ENCODE peak calls at places on chromosome 4, in nine cellular contexts. O is GM12865, U is bronchial epithelial cell, G is kidney, Z is GM20000, C is HFFc6, Q is tibial nerve, N is OCI-LY7, K is left ventricle myocardium inferior. M is an unnamed sample.

GRCh38 chr4:127203561-127204260 is 429.0 kb upstream of the INTU start:
- DNase-seq in Q (no peak), C (peak), U (peak), G (no peak), Z (no peak), N (no peak), O (no peak), K (no peak), M (no peak)

GRCh38 chr4:68904786-68905185 is 46.8 kb downstream of the UGT2A3 start:
- DNase-seq in N (no peak), K (no peak), Z (peak), G (no peak), U (peak), Q (no peak), O (peak), C (no peak), M (no peak)

GRCh38 chr4:6892190-6892908 is 17.3 kb upstream of the TBC1D14 start:
- DNase-seq in Z (peak), C (peak), O (no peak), U (no peak), G (peak), Q (peak), N (no peak), K (peak), M (no peak)

GRCh38 chr4:98673282-98673644 is 14.9 kb upstream of the TSPAN5 start:
- DNase-seq in Q (no peak), K (no peak), O (no peak), C (no peak), N (no peak), U (no peak), Z (no peak), G (no peak), M (no peak)

GRCh38 chr4:74896595-74896994 is 36.3 kb upstream of the PARM1 start:
- DNase-seq in N (no peak), Q (no peak), G (no peak), U (no peak), K (no peak), C (no peak), Z (no peak), O (no peak), M (no peak)

GRCh38 chr4:56821394-56822263 is at the start of gene SPINK2:
- DNase-seq in U (peak), C (no peak), O (peak), N (peak), K (peak), Q (no peak), Z (peak), G (peak), M (no peak)

GRCh38 chr4:81040175-81040659 is 9.7 kb downstream of the BMP3 start:
- DNase-seq in Z (peak), C (peak), K (no peak), O (peak), Q (peak), N (peak), U (peak), G (no peak), M (no peak)

GRCh38 chr4:55183926-55184599 is 58.7 kb upstream of the KDR start:
- DNase-seq in G (no peak), O (no peak), U (peak), N (no peak), C (peak), K (no peak), Z (no peak), Q (peak), M (no peak)

GRCh38 chr4:105088110-105088879 is 58.4 kb upstream of the TET2 start:
- DNase-seq in Z (no peak), C (peak), N (no peak), O (no peak), G (no peak), K (no peak), U (peak), Q (peak), M (no peak)

GRCh38 chr4:25536577-25537325 is 118.9 kb upstream of the SLC34A2 start:
- DNase-seq in Z (no peak), U (no peak), Q (no peak), G (no peak), N (peak), C (no peak), O (no peak), K (no peak), M (no peak)

GRCh38 chr4:85039526-85039925 is 73.0 kb upstream of the WDFY3 start:
- DNase-seq in C (no peak), G (no peak), K (no peak), Q (no peak), U (peak), O (no peak), Z (no peak), N (no peak), M (no peak)

GRCh38 chr4:105460306-105460705 is 13.6 kb downstream of the PPA2 start:
- DNase-seq in Q (no peak), Z (no peak), U (no peak), C (no peak), K (no peak), O (no peak), N (no peak), G (no peak), M (no peak)

GRCh38 chr4:17347445-17347844 is 164.4 kb downstream of the QDPR start:
- DNase-seq in Q (peak), K (no peak), N (peak), G (no peak), U (no peak), C (peak), Z (peak), O (peak), M (no peak)

GRCh38 chr4:39464886-39465501 is 6.1 kb downstream of the LIAS start:
- DNase-seq in N (no peak), U (peak), K (no peak), C (peak), Q (no peak), Z (no peak), O (no peak), G (no peak), M (no peak)

GRCh38 chr4:124708517-124709300 is 3.8 kb downstream of the ANKRD50 start:
- DNase-seq in U (no peak), O (no peak), K (no peak), Z (no peak), C (no peak), N (no peak), G (no peak), Q (no peak), M (no peak)

GRCh38 chr4:7581477-7581876 is 146.7 kb upstream of the PSAPL1 start:
- DNase-seq in N (peak), Q (no peak), Z (no peak), O (peak), G (no peak), K (no peak), U (no peak), C (no peak), M (no peak)

GRCh38 chr4:14528921-14529320 is 473.4 kb upstream of the CPEB2 start:
- DNase-seq in Z (no peak), U (no peak), Q (no peak), N (no peak), O (no peak), C (no peak), G (no peak), K (no peak), M (no peak)

GRCh38 chr4:156773648-156774357 is 197.8 kb downstream of the PDGFC start:
- DNase-seq in U (peak), G (no peak), K (no peak), Q (no peak), Z (no peak), C (peak), O (no peak), N (no peak), M (no peak)

GRCh38 chr4:128521634-128522253 is 234.1 kb upstream of the PGRMC2 start:
- DNase-seq in K (no peak), Z (no peak), N (no peak), G (no peak), U (peak), Q (no peak), O (no peak), C (peak), M (no peak)

GRCh38 chr4:136873555-136873954 is 658.7 kb downstream of the PCDH18 start:
- DNase-seq in N (no peak), Q (no peak), K (no peak), C (no peak), O (no peak), U (no peak), Z (no peak), G (no peak), M (no peak)

GRCh38 chr4:9901262-9901661 is 119.8 kb downstream of the DRD5 start:
- DNase-seq in Q (no peak), Z (no peak), K (no peak), N (no peak), U (no peak), G (no peak), O (no peak), C (no peak), M (no peak)

GRCh38 chr4:52266537-52267137 is 215.5 kb downstream of the SPATA18 start:
- DNase-seq in O (no peak), K (peak), Q (no peak), N (no peak), U (no peak), C (no peak), Z (no peak), G (no peak), M (no peak)

GRCh38 chr4:17132226-17132625 is 233.8 kb upstream of the LDB2 start:
- DNase-seq in Z (no peak), C (no peak), G (no peak), N (no peak), U (no peak), K (no peak), Q (no peak), O (no peak), M (no peak)

GRCh38 chr4:37385424-37385823 is 140.9 kb downstream of the NWD2 start:
- DNase-seq in O (no peak), N (no peak), Q (no peak), Z (no peak), G (no peak), C (no peak), K (no peak), U (no peak), M (no peak)

GRCh38 chr4:37383579-37384229 is 139.2 kb downstream of the NWD2 start:
- DNase-seq in G (no peak), K (no peak), O (peak), Q (peak), U (peak), C (peak), Z (peak), N (peak), M (no peak)

DNA sequence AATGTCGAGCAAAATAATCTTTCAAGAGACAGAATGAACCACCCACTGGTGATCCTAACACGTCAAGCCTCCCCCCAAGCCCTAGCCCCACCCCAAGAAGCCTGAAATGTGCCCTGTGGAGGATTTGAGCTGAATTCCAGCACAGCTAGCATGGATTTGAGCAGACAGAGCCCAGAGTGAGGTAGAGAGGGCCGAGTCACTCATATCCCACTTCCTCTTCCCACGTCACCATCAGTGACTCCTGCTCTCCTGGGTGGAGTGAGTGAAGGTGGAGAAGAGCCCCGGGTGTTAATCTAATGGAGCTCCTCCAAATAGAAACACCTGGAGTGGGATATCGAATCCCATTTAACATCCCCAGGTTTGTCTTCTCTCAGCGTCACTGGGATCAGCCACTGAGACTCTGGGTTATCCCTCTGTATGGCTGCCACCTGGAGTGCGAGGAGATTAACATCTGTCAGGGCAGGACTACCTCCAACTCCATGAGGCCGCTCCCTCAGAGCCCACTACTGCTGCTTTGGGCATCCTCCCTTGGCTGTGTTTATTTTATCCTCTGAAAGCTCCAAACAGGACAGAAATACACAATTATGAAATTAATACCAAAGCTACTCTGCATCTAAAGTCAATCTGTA is 136.6 kb downstream of the NWD2 start:
- DNase-seq in N (no peak), Q (no peak), O (no peak), G (no peak), U (no peak), Z (no peak), K (no peak), C (no peak), M (no peak)
- TF ChIP-seq CTCF in N (no peak), Q (no peak), O (no peak), G (no peak), U (no peak), Z (no peak), K (no peak), C (no peak), M (no peak)

GRCh38 chr4:4851081-4851480 is 8.4 kb upstream of the MSX1 start:
- DNase-seq in Q (no peak), K (no peak), C (no peak), G (no peak), N (no peak), Z (no peak), O (no peak), U (no peak), M (peak)

GRCh38 chr4:4853371-4853823 is 6.1 kb upstream of the MSX1 start:
- DNase-seq in G (peak), C (no peak), U (no peak), Z (peak), O (peak), K (no peak), N (no peak), Q (no peak), M (peak)

GRCh38 chr4:4851906-4852305 is 7.6 kb upstream of the MSX1 start:
- DNase-seq in Z (no peak), K (no peak), O (no peak), G (no peak), N (no peak), U (no peak), C (no peak), Q (no peak), M (peak)

GRCh38 chr4:4853921-4854648 is 5.4 kb upstream of the MSX1 start:
- DNase-seq in K (no peak), G (no peak), N (no peak), Q (no peak), Z (no peak), O (no peak), U (no peak), C (no peak), M (peak)

DNA sequence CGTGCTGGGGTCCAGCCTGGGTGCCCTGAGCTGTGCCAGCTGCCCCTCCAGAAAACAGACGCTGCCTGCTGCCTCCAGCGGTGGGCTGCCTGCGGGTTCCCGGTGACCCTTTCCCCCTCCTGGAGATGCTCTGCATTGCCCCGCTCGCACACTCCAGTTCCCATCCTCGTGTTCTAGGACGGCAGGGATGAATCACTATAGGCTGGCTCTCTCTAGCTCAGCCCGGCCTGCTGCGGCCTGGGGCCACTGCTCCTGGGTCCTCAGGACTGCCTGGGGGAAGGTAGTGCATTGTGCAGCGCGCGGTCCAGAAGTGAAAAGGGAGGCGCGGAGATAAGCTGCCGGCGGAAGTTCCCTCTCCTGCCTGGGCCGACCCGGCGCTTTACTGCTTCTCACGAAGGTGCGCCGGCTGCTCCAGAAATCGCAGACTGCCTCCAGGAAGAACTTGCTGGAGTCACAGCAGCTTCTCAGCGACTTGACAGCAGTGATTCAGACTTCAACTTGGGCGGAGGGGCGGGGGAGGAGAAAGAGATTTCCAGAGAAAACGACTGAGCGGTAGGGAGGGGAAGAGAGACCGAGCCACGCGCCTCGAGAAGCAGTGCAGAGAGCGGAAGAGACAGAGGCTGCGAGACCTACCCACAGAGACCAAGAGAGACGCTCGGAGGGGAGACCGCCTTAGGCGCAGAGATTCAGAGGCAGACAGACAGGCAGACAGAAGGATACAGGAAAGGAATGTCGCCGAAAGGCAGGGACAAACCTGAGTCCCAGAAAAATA is 6.7 kb upstream of the MSX1 start:
- DNase-seq in N (no peak), Z (peak), O (peak), U (peak), K (no peak), C (peak), Q (no peak), G (peak), M (peak)
- TF ChIP-seq CTCF in N (no peak), Z (no peak), O (peak), U (peak), K (no peak), C (peak), Q (no peak), G (no peak), M (peak)

GRCh38 chr4:107050525-107051135 is 14.5 kb upstream of the DKK2 start:
- DNase-seq in C (peak), G (no peak), Q (no peak), U (peak), O (peak), K (no peak), Z (no peak), N (peak), M (no peak)
- TF ChIP-seq CTCF in C (peak), G (peak), Q (no peak), U (peak), O (peak), K (peak), Z (peak), N (peak), M (peak)

GRCh38 chr4:186759990-186760389 is 36.3 kb upstream of the FAT1 start:
- DNase-seq in O (no peak), K (no peak), U (no peak), Z (no peak), G (no peak), N (no peak), Q (no peak), C (no peak), M (no peak)

GRCh38 chr4:186761281-186761897 is 37.7 kb upstream of the FAT1 start:
- DNase-seq in U (no peak), N (no peak), O (no peak), G (no peak), K (no peak), C (no peak), Z (no peak), Q (no peak), M (no peak)

GRCh38 chr4:186758929-186759682 is 35.5 kb upstream of the FAT1 start:
- DNase-seq in C (no peak), U (no peak), G (no peak), K (no peak), N (no peak), O (no peak), Z (no peak), Q (no peak), M (no peak)

GRCh38 chr4:186762361-186762760 is 38.7 kb upstream of the FAT1 start:
- DNase-seq in Z (no peak), N (no peak), O (no peak), C (no peak), U (no peak), G (no peak), Q (no peak), K (no peak), M (no peak)

GRCh38 chr4:186760576-186760975 is 36.9 kb upstream of the FAT1 start:
- DNase-seq in Z (no peak), O (no peak), U (peak), Q (no peak), G (no peak), K (no peak), C (peak), N (no peak), M (no peak)
- TF ChIP-seq CTCF in Z (no peak), O (no peak), U (no peak), Q (no peak), G (no peak), K (no peak), C (no peak), N (no peak), M (no peak)

GRCh38 chr4:8882239-8882638 is 10.6 kb upstream of the HMX1 start:
- DNase-seq in N (no peak), O (no peak), C (no peak), Q (no peak), Z (no peak), K (no peak), U (no peak), G (no peak), M (no peak)

GRCh38 chr4:8888856-8889255 is 17.2 kb upstream of the HMX1 start:
- DNase-seq in Z (no peak), Q (no peak), C (no peak), N (no peak), U (no peak), G (no peak), K (no peak), O (no peak), M (no peak)

GRCh38 chr4:8891255-8891645 is 19.6 kb upstream of the HMX1 start:
- DNase-seq in C (no peak), Z (no peak), N (no peak), K (no peak), Q (no peak), U (no peak), O (no peak), G (no peak), M (no peak)

GRCh38 chr4:8891646-8892555 is 20.3 kb upstream of the HMX1 start:
- DNase-seq in Q (no peak), O (no peak), C (no peak), Z (no peak), U (no peak), G (no peak), N (no peak), K (no peak), M (no peak)

GRCh38 chr4:8886625-8887406 is 15.2 kb upstream of the HMX1 start:
- DNase-seq in C (no peak), U (no peak), G (no peak), Z (no peak), N (no peak), Q (no peak), K (no peak), O (no peak), M (no peak)
- TF ChIP-seq CTCF in C (peak), U (peak), G (no peak), Z (no peak), N (peak), Q (peak), K (no peak), O (peak), M (peak)

GRCh38 chr4:101348367-101348827 is 1.1 kb upstream of the PPP3CA start:
- DNase-seq in G (no peak), U (no peak), K (peak), O (no peak), Q (no peak), C (no peak), Z (no peak), N (no peak), M (peak)

GRCh38 chr4:101347267-101347556 is at the start of gene PPP3CA:
- DNase-seq in K (no peak), N (no peak), C (no peak), Z (no peak), U (no peak), Q (no peak), G (no peak), O (no peak), M (no peak)

GRCh38 chr4:101346312-101346561 is 1.1 kb downstream of the PPP3CA start:
- DNase-seq in U (no peak), Z (peak), K (no peak), N (peak), G (no peak), C (no peak), O (no peak), Q (no peak), M (no peak)

GRCh38 chr4:101346562-101347266 is 612 bp downstream of the PPP3CA start:
- DNase-seq in U (peak), G (peak), C (peak), K (peak), Z (peak), O (peak), N (peak), Q (peak), M (peak)

DNA sequence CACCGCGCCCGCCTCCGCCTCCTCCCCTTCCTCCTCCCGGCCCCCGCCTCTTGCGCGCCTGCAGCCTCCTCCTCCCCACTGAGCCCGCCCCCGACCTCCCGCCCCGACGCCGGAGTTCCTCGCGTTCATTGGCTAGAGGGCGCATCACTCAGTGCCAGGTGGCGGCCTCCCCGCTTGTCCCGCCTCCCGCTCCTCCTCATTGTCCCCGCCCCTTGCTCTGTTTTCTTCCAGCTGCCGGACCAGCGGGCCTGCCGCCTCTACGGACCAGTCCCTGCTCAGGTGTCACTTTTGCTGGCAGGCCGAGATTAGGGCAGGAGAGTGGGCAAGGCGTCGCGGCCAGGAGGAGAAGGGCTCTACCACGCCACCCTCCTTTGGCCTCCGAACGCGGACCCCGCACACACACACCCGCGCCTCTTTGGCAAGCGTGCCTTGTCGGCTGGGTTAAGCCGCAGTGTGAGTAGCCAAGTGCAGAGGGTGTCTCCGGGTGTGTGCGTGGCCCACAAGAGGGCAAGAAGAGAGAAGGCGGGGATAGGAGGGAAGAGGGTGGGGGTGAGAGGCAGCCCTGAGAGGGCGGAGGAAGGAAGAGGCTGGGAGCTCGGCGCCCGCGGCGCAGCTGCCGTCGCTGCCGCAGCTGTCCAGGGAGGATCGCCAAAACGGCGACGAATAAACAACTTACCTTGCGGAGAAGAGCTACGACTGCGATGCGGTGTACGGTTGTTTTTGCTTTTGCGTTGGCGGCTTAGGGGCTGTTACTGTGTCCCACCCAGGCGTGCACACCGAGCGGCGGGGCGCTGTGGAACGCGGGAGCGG is 436 bp upstream of the PPP3CA start:
- DNase-seq in G (peak), Q (peak), O (peak), N (peak), U (peak), Z (peak), C (peak), K (peak), M (peak)
- TF ChIP-seq CTCF in G (no peak), Q (no peak), O (no peak), N (peak), U (peak), Z (no peak), C (no peak), K (peak), M (no peak)

M was measured in chondrocyte.